ENCODE peak calls at places on chromosomes 3 and 15, in ten cellular contexts. One of them, this sample, is unnamed.

GRCh38 chr3:179651687-179652466 is 963 bp upstream of the USP13 start:
- DNase-seq in adrenal gland: no peak
- DNase-seq in activated B cell treated with CpG ODN at 0.5 μM for 24 hours: no peak
- DNase-seq in PC-3: no peak
- DNase-seq in tibial nerve: no peak
- DNase-seq in RWPE1: no peak
- DNase-seq in foreskin fibroblast: no peak
- DNase-seq in RWPE2: no peak
- DNase-seq in endothelial cell: no peak
- DNase-seq in progenitor cell of endocrine pancreas: no peak
- DNase-seq in this sample: no peak

GRCh38 chr15:43776718-43777292 is at the start of gene ELL3:
- DNase-seq in foreskin fibroblast: peak
- DNase-seq in endothelial cell: peak
- DNase-seq in adrenal gland: peak
- DNase-seq in activated B cell treated with CpG ODN at 0.5 μM for 24 hours: peak
- DNase-seq in RWPE1: peak
- DNase-seq in progenitor cell of endocrine pancreas: peak
- DNase-seq in RWPE2: peak
- DNase-seq in PC-3: peak
- DNase-seq in tibial nerve: peak
- DNase-seq in this sample: no peak

GRCh38 chr3:64214697-64215018 is 10.6 kb downstream of the PRICKLE2 start:
- DNase-seq in PC-3: no peak
- DNase-seq in RWPE2: no peak
- DNase-seq in adrenal gland: no peak
- DNase-seq in activated B cell treated with CpG ODN at 0.5 μM for 24 hours: no peak
- DNase-seq in RWPE1: no peak
- DNase-seq in tibial nerve: peak
- DNase-seq in progenitor cell of endocrine pancreas: no peak
- DNase-seq in foreskin fibroblast: peak
- DNase-seq in endothelial cell: no peak
- DNase-seq in this sample: no peak

GRCh38 chr15:43412096-43412495 is 41.2 kb downstream of the TUBGCP4 start:
- DNase-seq in endothelial cell: no peak
- DNase-seq in adrenal gland: no peak
- DNase-seq in foreskin fibroblast: no peak
- DNase-seq in progenitor cell of endocrine pancreas: no peak
- DNase-seq in RWPE2: no peak
- DNase-seq in tibial nerve: no peak
- DNase-seq in RWPE1: no peak
- DNase-seq in activated B cell treated with CpG ODN at 0.5 μM for 24 hours: no peak
- DNase-seq in PC-3: no peak
- DNase-seq in this sample: no peak

GRCh38 chr3:19295208-19295607 is 146.9 kb downstream of the KCNH8 start:
- DNase-seq in adrenal gland: no peak
- DNase-seq in activated B cell treated with CpG ODN at 0.5 μM for 24 hours: no peak
- DNase-seq in tibial nerve: no peak
- DNase-seq in RWPE1: no peak
- DNase-seq in progenitor cell of endocrine pancreas: no peak
- DNase-seq in foreskin fibroblast: no peak
- DNase-seq in RWPE2: no peak
- DNase-seq in endothelial cell: no peak
- DNase-seq in PC-3: no peak
- DNase-seq in this sample: no peak

GRCh38 chr3:117355566-117355965 is 646.0 kb downstream of the TUSC7 start:
- DNase-seq in adrenal gland: no peak
- DNase-seq in endothelial cell: peak
- DNase-seq in RWPE1: no peak
- DNase-seq in activated B cell treated with CpG ODN at 0.5 μM for 24 hours: no peak
- DNase-seq in PC-3: no peak
- DNase-seq in progenitor cell of endocrine pancreas: no peak
- DNase-seq in foreskin fibroblast: peak
- DNase-seq in tibial nerve: no peak
- DNase-seq in RWPE2: no peak
- DNase-seq in this sample: peak

GRCh38 chr15:70412717-70413266 is 315.1 kb upstream of the TLE3 start:
- DNase-seq in RWPE2: no peak
- DNase-seq in foreskin fibroblast: no peak
- DNase-seq in PC-3: no peak
- DNase-seq in RWPE1: no peak
- DNase-seq in endothelial cell: no peak
- DNase-seq in activated B cell treated with CpG ODN at 0.5 μM for 24 hours: no peak
- DNase-seq in tibial nerve: no peak
- DNase-seq in progenitor cell of endocrine pancreas: no peak
- DNase-seq in adrenal gland: no peak
- DNase-seq in this sample: no peak

GRCh38 chr3:146035366-146035765 is 125.6 kb downstream of the PLOD2 start:
- DNase-seq in progenitor cell of endocrine pancreas: no peak
- DNase-seq in tibial nerve: no peak
- DNase-seq in RWPE1: no peak
- DNase-seq in RWPE2: no peak
- DNase-seq in foreskin fibroblast: peak
- DNase-seq in PC-3: no peak
- DNase-seq in adrenal gland: no peak
- DNase-seq in activated B cell treated with CpG ODN at 0.5 μM for 24 hours: no peak
- DNase-seq in endothelial cell: no peak
- DNase-seq in this sample: no peak

GRCh38 chr3:160968731-160969130 is 136.4 kb downstream of the B3GALNT1 start:
- DNase-seq in activated B cell treated with CpG ODN at 0.5 μM for 24 hours: no peak
- DNase-seq in RWPE2: no peak
- DNase-seq in progenitor cell of endocrine pancreas: no peak
- DNase-seq in RWPE1: no peak
- DNase-seq in tibial nerve: no peak
- DNase-seq in PC-3: no peak
- DNase-seq in adrenal gland: no peak
- DNase-seq in foreskin fibroblast: peak
- DNase-seq in endothelial cell: no peak
- DNase-seq in this sample: no peak

GRCh38 chr3:173217127-173217526 is 76.1 kb upstream of the SPATA16 start:
- DNase-seq in foreskin fibroblast: no peak
- DNase-seq in tibial nerve: no peak
- DNase-seq in progenitor cell of endocrine pancreas: no peak
- DNase-seq in activated B cell treated with CpG ODN at 0.5 μM for 24 hours: no peak
- DNase-seq in endothelial cell: no peak
- DNase-seq in RWPE1: no peak
- DNase-seq in PC-3: no peak
- DNase-seq in RWPE2: no peak
- DNase-seq in adrenal gland: no peak
- DNase-seq in this sample: no peak

GRCh38 chr3:173225351-173225750 is 84.3 kb upstream of the SPATA16 start:
- DNase-seq in tibial nerve: no peak
- DNase-seq in PC-3: no peak
- DNase-seq in activated B cell treated with CpG ODN at 0.5 μM for 24 hours: no peak
- DNase-seq in adrenal gland: no peak
- DNase-seq in foreskin fibroblast: no peak
- DNase-seq in progenitor cell of endocrine pancreas: no peak
- DNase-seq in RWPE2: no peak
- DNase-seq in endothelial cell: no peak
- DNase-seq in RWPE1: no peak
- DNase-seq in this sample: no peak

GRCh38 chr3:173216063-173216462 is 75.0 kb upstream of the SPATA16 start:
- DNase-seq in foreskin fibroblast: no peak
- DNase-seq in PC-3: no peak
- DNase-seq in activated B cell treated with CpG ODN at 0.5 μM for 24 hours: no peak
- DNase-seq in tibial nerve: no peak
- DNase-seq in RWPE1: no peak
- DNase-seq in endothelial cell: no peak
- DNase-seq in progenitor cell of endocrine pancreas: no peak
- DNase-seq in RWPE2: no peak
- DNase-seq in adrenal gland: no peak
- DNase-seq in this sample: no peak

GRCh38 chr3:173221010-173221409 is 80.0 kb upstream of the SPATA16 start:
- DNase-seq in RWPE1: peak
- DNase-seq in adrenal gland: no peak
- DNase-seq in endothelial cell: no peak
- DNase-seq in RWPE2: no peak
- DNase-seq in foreskin fibroblast: no peak
- DNase-seq in PC-3: peak
- DNase-seq in tibial nerve: no peak
- DNase-seq in activated B cell treated with CpG ODN at 0.5 μM for 24 hours: no peak
- DNase-seq in progenitor cell of endocrine pancreas: no peak
- DNase-seq in this sample: no peak
- TF ChIP-seq CTCF in RWPE1: peak
- TF ChIP-seq CTCF in adrenal gland: no peak
- TF ChIP-seq CTCF in endothelial cell: peak
- TF ChIP-seq CTCF in RWPE2: peak
- TF ChIP-seq CTCF in foreskin fibroblast: peak
- TF ChIP-seq CTCF in PC-3: peak
- TF ChIP-seq CTCF in tibial nerve: no peak
- TF ChIP-seq CTCF in activated B cell treated with CpG ODN at 0.5 μM for 24 hours: no peak
- TF ChIP-seq CTCF in progenitor cell of endocrine pancreas: peak
- TF ChIP-seq CTCF in this sample: peak

DNA sequence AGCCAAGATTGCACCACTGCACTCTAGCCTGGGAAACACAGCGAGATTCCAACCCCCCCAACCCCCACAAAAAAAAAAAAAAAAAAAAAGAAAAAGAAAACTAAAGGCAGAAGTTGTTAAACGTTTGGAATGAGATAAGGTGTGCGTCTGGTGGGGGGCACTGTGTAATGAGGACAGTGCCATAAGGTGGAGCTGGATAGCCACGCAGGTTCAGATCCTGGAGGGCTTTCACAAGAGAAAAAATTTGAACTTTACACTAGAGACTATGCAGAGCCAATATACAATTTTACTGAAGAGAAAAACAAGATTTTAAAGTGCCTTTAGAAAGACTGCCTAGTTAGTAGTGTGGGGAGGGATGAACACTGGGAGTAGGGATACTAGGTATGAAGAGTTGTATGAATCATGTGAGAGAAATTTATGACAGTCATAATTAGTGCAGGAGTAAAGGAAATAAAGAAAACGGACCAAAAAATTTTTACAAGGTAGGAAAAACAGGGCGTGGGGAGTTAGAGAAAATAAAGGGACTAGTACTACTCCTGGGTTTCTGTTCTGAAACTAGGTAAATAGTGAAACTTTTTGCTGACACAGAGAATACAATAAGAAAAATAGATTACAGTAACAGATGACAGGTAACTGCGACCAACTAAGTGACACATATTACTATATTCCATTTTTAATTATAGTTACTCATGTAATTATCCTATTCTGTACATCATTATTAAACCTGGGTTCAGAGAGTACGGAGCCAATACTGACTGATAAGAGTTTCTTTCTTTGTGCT is 108.1 kb downstream of the PEAK1 start:
- DNase-seq in endothelial cell: no peak
- DNase-seq in adrenal gland: no peak
- DNase-seq in tibial nerve: no peak
- DNase-seq in RWPE1: peak
- DNase-seq in activated B cell treated with CpG ODN at 0.5 μM for 24 hours: no peak
- DNase-seq in progenitor cell of endocrine pancreas: no peak
- DNase-seq in foreskin fibroblast: no peak
- DNase-seq in PC-3: peak
- DNase-seq in RWPE2: no peak
- DNase-seq in this sample: no peak
- TF ChIP-seq CTCF in endothelial cell: no peak
- TF ChIP-seq CTCF in adrenal gland: no peak
- TF ChIP-seq CTCF in tibial nerve: no peak
- TF ChIP-seq CTCF in RWPE1: no peak
- TF ChIP-seq CTCF in activated B cell treated with CpG ODN at 0.5 μM for 24 hours: no peak
- TF ChIP-seq CTCF in progenitor cell of endocrine pancreas: no peak
- TF ChIP-seq CTCF in foreskin fibroblast: no peak
- TF ChIP-seq CTCF in PC-3: no peak
- TF ChIP-seq CTCF in RWPE2: no peak
- TF ChIP-seq CTCF in this sample: no peak

DNA sequence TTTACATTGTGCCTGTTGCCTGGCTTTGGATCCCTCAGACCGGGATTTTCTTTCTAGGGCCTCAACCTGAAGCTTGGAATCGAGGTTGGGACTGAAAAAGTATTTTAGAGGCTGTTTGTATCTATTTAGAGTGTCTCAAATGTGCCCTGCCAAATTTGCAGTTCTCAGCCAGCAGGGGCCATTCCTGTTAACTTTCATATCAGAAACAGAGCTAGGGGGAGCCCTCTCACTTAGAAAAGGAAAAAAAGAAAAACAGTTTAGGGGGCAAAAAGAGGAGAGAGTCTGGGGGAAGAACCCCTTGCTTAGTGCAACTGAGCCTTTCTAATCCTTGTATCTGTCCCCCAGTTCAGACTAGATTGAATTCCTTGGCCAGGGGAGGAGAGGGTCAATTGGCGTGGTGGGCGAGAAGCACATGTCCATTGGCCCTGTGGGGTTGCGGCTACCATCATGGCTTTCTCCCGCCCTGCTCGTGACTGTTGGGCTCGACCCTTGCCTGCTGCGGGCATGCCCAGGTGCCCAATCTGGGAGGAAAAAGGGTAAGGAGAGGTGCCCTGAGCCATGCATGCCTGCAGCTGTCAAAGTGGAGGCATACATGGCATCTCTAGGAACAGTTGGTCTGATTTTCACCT is 101.6 kb downstream of the CFAP44 start:
- DNase-seq in activated B cell treated with CpG ODN at 0.5 μM for 24 hours: no peak
- DNase-seq in foreskin fibroblast: no peak
- DNase-seq in RWPE1: no peak
- DNase-seq in PC-3: peak
- DNase-seq in tibial nerve: no peak
- DNase-seq in endothelial cell: no peak
- DNase-seq in RWPE2: no peak
- DNase-seq in adrenal gland: no peak
- DNase-seq in progenitor cell of endocrine pancreas: no peak
- DNase-seq in this sample: no peak
- TF ChIP-seq CTCF in activated B cell treated with CpG ODN at 0.5 μM for 24 hours: no peak
- TF ChIP-seq CTCF in foreskin fibroblast: peak
- TF ChIP-seq CTCF in RWPE1: no peak
- TF ChIP-seq CTCF in PC-3: peak
- TF ChIP-seq CTCF in tibial nerve: no peak
- TF ChIP-seq CTCF in endothelial cell: no peak
- TF ChIP-seq CTCF in RWPE2: peak
- TF ChIP-seq CTCF in adrenal gland: no peak
- TF ChIP-seq CTCF in progenitor cell of endocrine pancreas: no peak
- TF ChIP-seq CTCF in this sample: no peak

GRCh38 chr3:48157215-48157840 is 30.9 kb downstream of the CDC25A start:
- DNase-seq in RWPE2: no peak
- DNase-seq in PC-3: peak
- DNase-seq in progenitor cell of endocrine pancreas: no peak
- DNase-seq in adrenal gland: no peak
- DNase-seq in endothelial cell: no peak
- DNase-seq in tibial nerve: no peak
- DNase-seq in RWPE1: peak
- DNase-seq in foreskin fibroblast: peak
- DNase-seq in activated B cell treated with CpG ODN at 0.5 μM for 24 hours: no peak
- DNase-seq in this sample: no peak

GRCh38 chr3:48155122-48155521 is 33.1 kb downstream of the CDC25A start:
- DNase-seq in PC-3: peak
- DNase-seq in endothelial cell: no peak
- DNase-seq in tibial nerve: no peak
- DNase-seq in activated B cell treated with CpG ODN at 0.5 μM for 24 hours: no peak
- DNase-seq in progenitor cell of endocrine pancreas: no peak
- DNase-seq in adrenal gland: peak
- DNase-seq in RWPE2: no peak
- DNase-seq in foreskin fibroblast: peak
- DNase-seq in RWPE1: peak
- DNase-seq in this sample: no peak

DNA sequence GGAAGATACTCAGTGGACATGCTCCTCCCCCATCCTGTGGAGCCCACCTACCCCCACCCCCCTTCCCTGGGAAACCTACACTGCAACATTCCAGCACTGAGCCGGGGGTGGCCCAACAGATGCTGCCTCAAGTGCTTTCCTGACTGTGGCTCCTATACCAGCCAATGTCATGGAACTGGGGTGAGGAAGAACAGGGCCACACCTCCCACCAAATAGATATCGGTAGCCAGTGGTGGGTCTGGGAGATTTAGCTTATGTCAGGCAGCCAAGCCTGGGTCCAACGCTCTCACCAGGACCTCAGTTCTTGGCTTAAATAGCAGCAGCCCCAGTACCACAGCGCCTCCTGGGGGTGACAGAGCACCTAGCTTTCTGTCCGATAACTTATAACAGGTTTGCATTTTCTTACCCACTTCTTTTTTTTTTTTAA is 30.3 kb downstream of the CDC25A start:
- DNase-seq in adrenal gland: peak
- DNase-seq in progenitor cell of endocrine pancreas: peak
- DNase-seq in activated B cell treated with CpG ODN at 0.5 μM for 24 hours: peak
- DNase-seq in endothelial cell: peak
- DNase-seq in tibial nerve: peak
- DNase-seq in RWPE2: no peak
- DNase-seq in PC-3: peak
- DNase-seq in foreskin fibroblast: peak
- DNase-seq in RWPE1: peak
- DNase-seq in this sample: no peak
- TF ChIP-seq CTCF in adrenal gland: peak
- TF ChIP-seq CTCF in progenitor cell of endocrine pancreas: peak
- TF ChIP-seq CTCF in activated B cell treated with CpG ODN at 0.5 μM for 24 hours: no peak
- TF ChIP-seq CTCF in endothelial cell: peak
- TF ChIP-seq CTCF in tibial nerve: peak
- TF ChIP-seq CTCF in RWPE2: peak
- TF ChIP-seq CTCF in PC-3: peak
- TF ChIP-seq CTCF in foreskin fibroblast: peak
- TF ChIP-seq CTCF in RWPE1: peak
- TF ChIP-seq CTCF in this sample: peak